ENCODE peak calls at places on chromosomes 6 and 20, in five cellular contexts. V, X, H, N and A are unnamed samples.

GRCh38 chr6:106089981-106090380 is 3.8 kb downstream of the PRDM1 start:
- DNase-seq in V (no peak), X (no peak), H (peak; percentile 61), N (no peak), A (no peak)

GRCh38 chr6:30914854-30915590 is 984 bp downstream of the VARS2 start:
- DNase-seq in V (no peak), X (no peak), H (no peak), N (no peak), A (no peak)

GRCh38 chr6:168397011-168397410 is 44.0 kb upstream of the SMOC2 start:
- DNase-seq in V (no peak), X (no peak), H (no peak), N (no peak), A (no peak)

GRCh38 chr6:121482751-121483150 is 47.3 kb downstream of the GJA1 start:
- DNase-seq in V (no peak), X (no peak), H (no peak), N (no peak), A (no peak)

GRCh38 chr6:148452921-148453320 is 110.3 kb downstream of the SASH1 start:
- DNase-seq in V (no peak), X (no peak), H (no peak), N (no peak), A (no peak)

GRCh38 chr6:21263531-21264287 is 329.8 kb upstream of the SOX4 start:
- DNase-seq in V (no peak), X (no peak), H (peak; percentile 8), N (no peak), A (no peak)

GRCh38 chr20:4985658-4986057 is 15.7 kb downstream of the SLC23A2 start:
- DNase-seq in V (no peak), X (no peak), H (peak; percentile 70), N (no peak), A (peak; percentile 41)

GRCh38 chr20:14984768-14985622 is 647.6 kb upstream of the FLRT3 start:
- DNase-seq in V (no peak), X (no peak), H (no peak), N (no peak), A (no peak)

GRCh38 chr6:77883849-77884248 is 231.0 kb downstream of the MEI4 start:
- DNase-seq in V (no peak), X (no peak), H (no peak), N (no peak), A (no peak)

GRCh38 chr6:155448823-155449789 is 6.5 kb downstream of the NOX3 start:
- DNase-seq in V (no peak), X (no peak), H (no peak), N (no peak), A (no peak)

GRCh38 chr6:53281518-53282215 is 67.1 kb downstream of the ELOVL5 start:
- DNase-seq in V (no peak), X (no peak), H (no peak), N (no peak), A (no peak)

GRCh38 chr6:44016131-44016870 is 111.0 kb downstream of the MRPL14 start:
- DNase-seq in V (no peak), X (no peak), H (peak; percentile 58), N (no peak), A (no peak)

GRCh38 chr6:15876406-15876805 is 213.6 kb upstream of the DTNBP1 start:
- DNase-seq in V (no peak), X (no peak), H (peak; percentile 13), N (no peak), A (no peak)

GRCh38 chr20:25553819-25554296 is 31.5 kb downstream of the NINL start:
- DNase-seq in V (peak; percentile 42), X (no peak), H (peak; percentile 82), N (no peak), A (peak; percentile 63)

GRCh38 chr6:135540207-135540877 is 42.8 kb upstream of the AHI1 start:
- DNase-seq in V (no peak), X (no peak), H (peak; percentile 42), N (no peak), A (no peak)

GRCh38 chr6:41584668-41585205 is 38.6 kb downstream of the FOXP4 start:
- DNase-seq in V (no peak), X (peak; percentile 55), H (no peak), N (no peak), A (no peak)

GRCh38 chr6:7104752-7105151 is 3.0 kb upstream of the RREB1 start:
- DNase-seq in V (no peak), X (no peak), H (no peak), N (no peak), A (no peak)

GRCh38 chr6:125728739-125729138 is 20.7 kb upstream of the HEY2 start:
- DNase-seq in V (no peak), X (no peak), H (no peak), N (no peak), A (no peak)

GRCh38 chr20:63890616-63891015 is 4.3 kb upstream of the DNAJC5 start:
- DNase-seq in V (no peak), X (no peak), H (no peak), N (no peak), A (no peak)

GRCh38 chr6:132270745-132271414 is 130.4 kb downstream of the MOXD1 start:
- DNase-seq in V (no peak), X (no peak), H (no peak), N (no peak), A (no peak)

GRCh38 chr6:44260451-44261297 is 3.3 kb upstream of the SLC35B2 start:
- DNase-seq in V (no peak), X (no peak), H (no peak), N (no peak), A (no peak)

GRCh38 chr6:166563805-166564204 is 22.7 kb downstream of the RAMACL start:
- DNase-seq in V (no peak), X (no peak), H (no peak), N (no peak), A (no peak)

GRCh38 chr20:53081916-53082863 is 110.0 kb downstream of the TSHZ2 start:
- DNase-seq in V (no peak), X (no peak), H (no peak), N (no peak), A (no peak)

GRCh38 chr6:25277401-25277800 is 1.8 kb upstream of the CARMIL1 start:
- DNase-seq in V (no peak), X (no peak), H (no peak), N (no peak), A (no peak)

GRCh38 chr6:166076625-166077024 is 91.0 kb downstream of the TBXT start:
- DNase-seq in V (no peak), X (no peak), H (no peak), N (no peak), A (no peak)

GRCh38 chr6:170344631-170345576 is 38.3 kb downstream of the FAM120B start:
- DNase-seq in V (no peak), X (no peak), H (peak; percentile 35), N (no peak), A (peak; percentile 32)

GRCh38 chr20:25750765-25751696 is 54.4 kb upstream of the ZNF337 start:
- DNase-seq in V (peak; percentile 65), X (peak; percentile 82), H (peak; percentile 22), N (no peak), A (peak; percentile 12)

DNA sequence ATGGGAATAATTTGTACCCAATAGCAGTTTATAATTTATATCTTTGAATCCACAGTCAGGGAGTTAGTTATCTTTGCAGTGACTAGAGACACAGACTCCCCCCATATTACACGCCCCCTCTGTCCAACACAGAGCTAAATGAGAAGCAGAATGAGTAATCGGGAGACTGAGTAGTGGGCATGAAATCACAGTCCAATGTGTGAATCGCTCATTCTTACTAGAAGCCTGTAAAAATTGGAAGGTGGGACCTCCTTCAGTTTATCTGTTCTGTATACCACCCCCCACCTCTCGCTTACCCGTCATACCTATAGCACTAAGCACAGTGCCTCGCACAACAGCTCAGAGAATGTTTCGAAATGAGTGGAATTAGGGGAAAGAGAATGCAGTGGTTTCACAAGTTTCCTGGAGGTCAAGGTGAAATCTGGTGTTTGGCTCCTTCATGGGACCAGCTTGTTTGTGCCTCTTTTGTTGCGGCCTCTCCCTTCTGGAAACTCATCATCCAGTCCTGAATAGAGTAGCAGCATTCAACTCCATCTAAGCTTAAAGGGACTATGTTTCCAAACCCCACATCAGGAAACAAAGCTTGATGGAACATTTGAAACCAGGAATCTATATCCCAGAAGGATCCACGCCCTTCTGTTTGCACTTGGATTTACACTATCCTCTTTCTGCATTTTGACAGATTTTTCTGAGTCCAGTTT is 59.3 kb upstream of the PIM1 start:
- DNase-seq in V (peak; percentile 76), X (no peak), H (no peak), N (no peak), A (no peak)
- H3K4me3 ChIP-seq in V (no peak overlapping the region), X (no peak overlapping the region), H (no peak overlapping the region), N (no peak overlapping the region), A (no peak overlapping the region)

DNA sequence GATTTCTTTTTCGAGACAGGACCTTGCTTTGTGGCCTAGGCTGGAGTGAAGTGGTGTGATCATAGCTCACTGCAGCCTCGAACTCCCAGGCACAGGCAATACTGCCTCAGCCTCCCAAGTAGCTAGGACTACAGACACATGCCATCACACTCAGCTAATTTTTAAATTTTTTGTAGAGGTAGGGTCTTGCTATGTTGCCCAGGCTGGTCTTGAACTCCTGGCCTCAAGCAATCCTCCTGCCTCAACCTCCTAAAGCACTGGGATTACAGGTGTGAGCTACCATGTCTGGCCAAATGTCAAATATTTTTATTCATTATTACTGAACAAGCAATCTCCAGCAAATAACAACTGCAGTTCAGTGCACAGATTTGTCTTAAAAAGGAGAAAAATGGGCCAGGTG is 131.7 kb upstream of the IFNGR1 start:
- DNase-seq in V (no peak), X (no peak), H (no peak), N (no peak), A (no peak)
- TF ChIP-seq CTCF in V (no peak), X (no peak), H (no peak), N (no peak), A (no peak)

DNA sequence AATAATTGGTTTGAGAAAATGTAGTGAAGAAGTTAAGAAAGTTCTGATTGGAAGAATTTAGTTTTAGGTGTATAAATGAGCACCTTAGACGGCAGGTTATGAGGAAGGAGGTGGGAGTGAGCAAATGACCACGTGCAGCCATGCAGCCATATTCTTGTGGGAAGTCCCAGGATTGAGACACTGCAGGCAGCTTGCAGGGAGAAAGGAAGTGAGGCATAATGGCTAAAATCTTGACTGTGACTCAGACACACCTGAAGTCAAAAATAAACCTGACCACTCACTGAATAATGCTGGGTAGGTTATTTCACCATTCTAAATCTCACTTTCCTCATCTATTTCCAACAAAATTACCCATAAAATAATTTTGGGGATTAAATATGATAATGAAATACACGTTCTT is 16.6 kb downstream of the DSE start:
- DNase-seq in V (no peak), X (no peak), H (peak; percentile 57), N (no peak), A (no peak)
- H3K4me3 ChIP-seq in V (no peak overlapping the region), X (no peak overlapping the region), H (no peak overlapping the region), N (no peak overlapping the region), A (no peak overlapping the region)

GRCh38 chr6:38234934-38235678 is 404.6 kb downstream of the BTBD9 start:
- DNase-seq in V (no peak), X (no peak), H (no peak), N (no peak), A (no peak)

GRCh38 chr6:38234141-38234540 is 405.6 kb downstream of the BTBD9 start:
- DNase-seq in V (no peak), X (no peak), H (no peak), N (no peak), A (no peak)

DNA sequence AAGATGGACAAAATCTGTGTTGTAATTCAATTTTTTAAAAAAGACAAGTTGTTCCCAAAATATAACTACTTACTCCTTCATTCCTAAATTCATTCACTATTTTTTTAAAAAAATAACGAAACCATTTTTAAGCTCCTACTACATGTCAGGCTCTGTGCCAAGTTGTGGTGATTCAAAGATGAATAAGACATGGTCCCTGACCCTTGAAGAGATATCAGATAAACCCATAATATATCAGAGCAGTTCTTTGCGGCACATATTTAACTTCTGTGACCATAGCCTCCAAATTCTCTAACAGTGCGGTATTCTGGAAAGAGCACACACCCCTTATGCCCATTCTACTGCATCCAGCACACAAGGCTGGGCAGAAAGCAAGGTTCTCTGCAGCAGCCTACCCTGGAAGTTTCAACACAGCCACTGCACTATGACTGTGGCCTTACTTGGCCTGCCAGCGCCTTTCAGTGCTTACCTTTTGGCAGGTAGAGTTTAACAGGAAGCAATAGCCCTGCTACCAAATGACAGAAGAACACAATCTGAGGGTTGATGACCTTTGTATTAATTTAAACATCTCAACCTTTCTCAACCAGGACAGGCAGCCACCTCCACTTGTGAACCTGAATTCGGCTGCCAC is 406.5 kb downstream of the BTBD9 start:
- DNase-seq in V (no peak), X (no peak), H (no peak), N (no peak), A (no peak)
- TF ChIP-seq CTCF in V (no peak), X (no peak), H (no peak), N (no peak), A (no peak)